ENCODE peak calls at places on chromosome 6, in six cellular contexts. One of them, this sample, is unnamed. For H3K4me1, the result is how much of the 10 kb centered on the place peaks cover.

GRCh38 chr6:152094992-152095592 is 287.6 kb downstream of the ESR1 start:
- DNase-seq in stomach: peak
- DNase-seq in Panc1: peak
- DNase-seq in left ventricle myocardium inferior: peak
- DNase-seq in thoracic aorta: peak
- DNase-seq in vagina: no peak
- DNase-seq in this sample: peak

GRCh38 chr6:116158641-116159040 is 32.7 kb upstream of the COL10A1 start:
- DNase-seq in stomach: no peak
- DNase-seq in Panc1: no peak
- DNase-seq in left ventricle myocardium inferior: no peak
- DNase-seq in thoracic aorta: no peak
- DNase-seq in vagina: no peak
- DNase-seq in this sample: no peak

GRCh38 chr6:125843593-125843992 is 52.8 kb downstream of the NCOA7 start:
- DNase-seq in stomach: no peak
- DNase-seq in Panc1: no peak
- DNase-seq in left ventricle myocardium inferior: no peak
- DNase-seq in thoracic aorta: no peak
- DNase-seq in vagina: no peak
- DNase-seq in this sample: no peak

GRCh38 chr6:26043389-26044139 is 43.7 kb upstream of the HFE start:
- DNase-seq in stomach: peak
- DNase-seq in Panc1: no peak
- DNase-seq in left ventricle myocardium inferior: peak
- DNase-seq in thoracic aorta: no peak
- DNase-seq in vagina: no peak
- DNase-seq in this sample: no peak

GRCh38 chr6:44072959-44073611 is 54.2 kb downstream of the MRPL14 start:
- DNase-seq in stomach: peak
- DNase-seq in Panc1: no peak
- DNase-seq in left ventricle myocardium inferior: peak
- DNase-seq in thoracic aorta: peak
- DNase-seq in vagina: no peak
- DNase-seq in this sample: no peak

GRCh38 chr6:51675551-51676275 is 411.7 kb downstream of the PKHD1 start:
- DNase-seq in stomach: no peak
- DNase-seq in Panc1: no peak
- DNase-seq in left ventricle myocardium inferior: no peak
- DNase-seq in thoracic aorta: no peak
- DNase-seq in vagina: no peak
- DNase-seq in this sample: no peak

GRCh38 chr6:56713285-56713684 is 70.6 kb upstream of the DST start:
- DNase-seq in stomach: peak
- DNase-seq in Panc1: peak
- DNase-seq in left ventricle myocardium inferior: no peak
- DNase-seq in thoracic aorta: peak
- DNase-seq in vagina: no peak
- DNase-seq in this sample: peak

GRCh38 chr6:157760589-157761330 is 62.3 kb upstream of the SNX9 start:
- DNase-seq in stomach: no peak
- DNase-seq in Panc1: peak
- DNase-seq in left ventricle myocardium inferior: no peak
- DNase-seq in thoracic aorta: no peak
- DNase-seq in vagina: no peak
- DNase-seq in this sample: peak

GRCh38 chr6:89239338-89239737 is 22.2 kb upstream of the GABRR1 start:
- DNase-seq in stomach: no peak
- DNase-seq in Panc1: no peak
- DNase-seq in left ventricle myocardium inferior: no peak
- DNase-seq in thoracic aorta: no peak
- DNase-seq in vagina: no peak
- DNase-seq in this sample: no peak

GRCh38 chr6:158759966-158760617 is 59.1 kb downstream of the EZR start:
- DNase-seq in stomach: no peak
- DNase-seq in Panc1: no peak
- DNase-seq in left ventricle myocardium inferior: no peak
- DNase-seq in thoracic aorta: no peak
- DNase-seq in vagina: no peak
- DNase-seq in this sample: no peak

GRCh38 chr6:123805921-123806320 is 2.3 kb downstream of the NKAIN2 start:
- DNase-seq in stomach: no peak
- DNase-seq in Panc1: no peak
- DNase-seq in left ventricle myocardium inferior: no peak
- DNase-seq in thoracic aorta: no peak
- DNase-seq in vagina: no peak
- DNase-seq in this sample: no peak

GRCh38 chr6:56693246-56693607 is 50.5 kb upstream of the DST start:
- DNase-seq in stomach: peak
- DNase-seq in Panc1: no peak
- DNase-seq in left ventricle myocardium inferior: peak
- DNase-seq in thoracic aorta: peak
- DNase-seq in vagina: no peak
- DNase-seq in this sample: no peak

GRCh38 chr6:40719671-40720374 is 132.7 kb upstream of the LRFN2 start:
- DNase-seq in stomach: no peak
- DNase-seq in Panc1: no peak
- DNase-seq in left ventricle myocardium inferior: no peak
- DNase-seq in thoracic aorta: no peak
- DNase-seq in vagina: no peak
- DNase-seq in this sample: no peak

GRCh38 chr6:47446974-47447373 is 30.6 kb upstream of the CD2AP start:
- DNase-seq in stomach: no peak
- DNase-seq in Panc1: no peak
- DNase-seq in left ventricle myocardium inferior: no peak
- DNase-seq in thoracic aorta: no peak
- DNase-seq in vagina: no peak
- DNase-seq in this sample: no peak

GRCh38 chr6:84639396-84639795 is 125.0 kb downstream of the TBX18 start:
- DNase-seq in stomach: no peak
- DNase-seq in Panc1: no peak
- DNase-seq in left ventricle myocardium inferior: no peak
- DNase-seq in thoracic aorta: no peak
- DNase-seq in vagina: no peak
- DNase-seq in this sample: no peak

GRCh38 chr6:44000164-44000842 is 126.9 kb downstream of the MRPL14 start:
- DNase-seq in stomach: no peak
- DNase-seq in Panc1: no peak
- DNase-seq in left ventricle myocardium inferior: no peak
- DNase-seq in thoracic aorta: no peak
- DNase-seq in vagina: no peak
- DNase-seq in this sample: no peak

GRCh38 chr6:136550045-136550329 is 235 bp downstream of the MAP7 start:
- DNase-seq in stomach: no peak
- DNase-seq in Panc1: no peak
- DNase-seq in left ventricle myocardium inferior: peak
- DNase-seq in thoracic aorta: no peak
- DNase-seq in vagina: no peak
- DNase-seq in this sample: no peak

GRCh38 chr6:3648724-3649123 is 102.8 kb downstream of the PXDC1 start:
- DNase-seq in stomach: no peak
- DNase-seq in Panc1: no peak
- DNase-seq in left ventricle myocardium inferior: no peak
- DNase-seq in thoracic aorta: no peak
- DNase-seq in vagina: no peak
- DNase-seq in this sample: no peak

GRCh38 chr6:21738180-21739094 is 144.9 kb downstream of the SOX4 start:
- DNase-seq in stomach: no peak
- DNase-seq in Panc1: no peak
- DNase-seq in left ventricle myocardium inferior: no peak
- DNase-seq in thoracic aorta: no peak
- DNase-seq in vagina: no peak
- DNase-seq in this sample: no peak

GRCh38 chr6:6881438-6882267 is 226.1 kb upstream of the RREB1 start:
- DNase-seq in stomach: no peak
- DNase-seq in Panc1: no peak
- DNase-seq in left ventricle myocardium inferior: no peak
- DNase-seq in thoracic aorta: no peak
- DNase-seq in vagina: no peak
- DNase-seq in this sample: no peak

GRCh38 chr6:21200056-21200870 is 393.3 kb upstream of the SOX4 start:
- DNase-seq in stomach: no peak
- DNase-seq in Panc1: no peak
- DNase-seq in left ventricle myocardium inferior: no peak
- DNase-seq in thoracic aorta: no peak
- DNase-seq in vagina: no peak
- DNase-seq in this sample: no peak

GRCh38 chr6:54085526-54085925 is 25.7 kb upstream of the MLIP start:
- DNase-seq in stomach: no peak
- DNase-seq in Panc1: no peak
- DNase-seq in left ventricle myocardium inferior: no peak
- DNase-seq in thoracic aorta: no peak
- DNase-seq in vagina: no peak
- DNase-seq in this sample: no peak

GRCh38 chr6:132405143-132405915 is 4.1 kb upstream of the MOXD1 start:
- DNase-seq in stomach: no peak
- DNase-seq in Panc1: no peak
- DNase-seq in left ventricle myocardium inferior: no peak
- DNase-seq in thoracic aorta: no peak
- DNase-seq in vagina: no peak
- DNase-seq in this sample: no peak

GRCh38 chr6:45961125-45961524 is 54.5 kb downstream of the CLIC5 start:
- DNase-seq in stomach: no peak
- DNase-seq in Panc1: no peak
- DNase-seq in left ventricle myocardium inferior: no peak
- DNase-seq in thoracic aorta: no peak
- DNase-seq in vagina: no peak
- DNase-seq in this sample: no peak

GRCh38 chr6:87968435-87969278 is 79.0 kb upstream of the SPACA1 start:
- DNase-seq in stomach: peak
- DNase-seq in Panc1: no peak
- DNase-seq in left ventricle myocardium inferior: no peak
- DNase-seq in thoracic aorta: no peak
- DNase-seq in vagina: no peak
- DNase-seq in this sample: no peak

GRCh38 chr6:25053875-25054371 is 118.2 kb upstream of the RIPOR2 start:
- DNase-seq in stomach: no peak
- DNase-seq in Panc1: no peak
- DNase-seq in left ventricle myocardium inferior: no peak
- DNase-seq in thoracic aorta: no peak
- DNase-seq in vagina: no peak
- DNase-seq in this sample: no peak

GRCh38 chr6:143527677-143528076 is 16.2 kb upstream of the FUCA2 start:
- DNase-seq in stomach: no peak
- DNase-seq in Panc1: no peak
- DNase-seq in left ventricle myocardium inferior: no peak
- DNase-seq in thoracic aorta: no peak
- DNase-seq in vagina: no peak
- DNase-seq in this sample: no peak

GRCh38 chr6:134020543-134020942 is 31.9 kb downstream of the SLC2A12 start:
- DNase-seq in stomach: no peak
- DNase-seq in Panc1: no peak
- DNase-seq in left ventricle myocardium inferior: no peak
- DNase-seq in thoracic aorta: no peak
- DNase-seq in vagina: no peak
- DNase-seq in this sample: no peak
- H3K4me3 ChIP-seq in stomach: no peak
- H3K4me3 ChIP-seq in Panc1: no peak
- H3K4me3 ChIP-seq in left ventricle myocardium inferior: no peak
- H3K4me3 ChIP-seq in thoracic aorta: peak
- H3K4me3 ChIP-seq in vagina: no peak
- H3K4me3 ChIP-seq in this sample: no peak

GRCh38 chr6:167827062-167827587 is 414 bp downstream of the AFDN start:
- DNase-seq in stomach: peak
- DNase-seq in Panc1: no peak
- DNase-seq in left ventricle myocardium inferior: peak
- DNase-seq in thoracic aorta: no peak
- DNase-seq in vagina: no peak
- DNase-seq in this sample: no peak
- H3K27ac ChIP-seq in stomach: peak
- H3K27ac ChIP-seq in Panc1: no peak
- H3K27ac ChIP-seq in left ventricle myocardium inferior: peak
- H3K27ac ChIP-seq in thoracic aorta: no peak
- H3K27ac ChIP-seq in vagina: peak
- H3K27ac ChIP-seq in this sample: peak

DNA sequence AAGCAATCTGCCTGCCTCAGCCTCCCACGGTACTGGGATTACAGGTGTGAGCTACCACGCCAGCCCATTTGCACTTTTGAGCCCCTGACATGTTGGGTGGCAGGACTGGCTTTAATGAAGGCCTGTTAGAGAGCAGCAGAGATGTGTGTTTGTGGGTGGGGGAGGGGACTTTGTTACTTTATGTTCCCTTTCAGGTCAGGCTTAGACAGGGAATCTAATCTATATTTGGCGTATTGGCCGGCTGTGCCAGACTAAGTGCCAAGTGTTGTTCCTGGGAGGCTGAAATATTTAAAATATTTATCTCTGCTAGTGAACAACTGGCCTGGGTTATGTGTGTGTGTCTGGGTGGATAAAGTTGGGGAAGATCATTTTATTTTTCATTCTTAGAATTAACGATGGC is 6.1 kb downstream of the GMPR start:
- DNase-seq in stomach: peak
- DNase-seq in Panc1: no peak
- DNase-seq in left ventricle myocardium inferior: peak
- DNase-seq in thoracic aorta: no peak
- DNase-seq in vagina: peak
- DNase-seq in this sample: no peak
- H3K4me1 ChIP-seq in stomach: under half
- H3K4me1 ChIP-seq in Panc1: under half
- H3K4me1 ChIP-seq in left ventricle myocardium inferior: half or more
- H3K4me1 ChIP-seq in thoracic aorta: under half
- H3K4me1 ChIP-seq in vagina: under half
- H3K4me1 ChIP-seq in this sample: under half

GRCh38 chr6:35298625-35299140 is 1.1 kb downstream of the DEF6 start:
- DNase-seq in stomach: no peak
- DNase-seq in Panc1: no peak
- DNase-seq in left ventricle myocardium inferior: no peak
- DNase-seq in thoracic aorta: no peak
- DNase-seq in vagina: no peak
- DNase-seq in this sample: no peak

GRCh38 chr6:35296931-35297330 is 687 bp upstream of the DEF6 start:
- DNase-seq in stomach: no peak
- DNase-seq in Panc1: no peak
- DNase-seq in left ventricle myocardium inferior: no peak
- DNase-seq in thoracic aorta: no peak
- DNase-seq in vagina: no peak
- DNase-seq in this sample: no peak

GRCh38 chr6:35300848-35301247 is 3.2 kb downstream of the DEF6 start:
- DNase-seq in stomach: no peak
- DNase-seq in Panc1: no peak
- DNase-seq in left ventricle myocardium inferior: no peak
- DNase-seq in thoracic aorta: no peak
- DNase-seq in vagina: no peak
- DNase-seq in this sample: no peak

GRCh38 chr6:35297541-35298481 is at the start of gene DEF6:
- DNase-seq in stomach: peak
- DNase-seq in Panc1: peak
- DNase-seq in left ventricle myocardium inferior: peak
- DNase-seq in thoracic aorta: peak
- DNase-seq in vagina: no peak
- DNase-seq in this sample: no peak

DNA sequence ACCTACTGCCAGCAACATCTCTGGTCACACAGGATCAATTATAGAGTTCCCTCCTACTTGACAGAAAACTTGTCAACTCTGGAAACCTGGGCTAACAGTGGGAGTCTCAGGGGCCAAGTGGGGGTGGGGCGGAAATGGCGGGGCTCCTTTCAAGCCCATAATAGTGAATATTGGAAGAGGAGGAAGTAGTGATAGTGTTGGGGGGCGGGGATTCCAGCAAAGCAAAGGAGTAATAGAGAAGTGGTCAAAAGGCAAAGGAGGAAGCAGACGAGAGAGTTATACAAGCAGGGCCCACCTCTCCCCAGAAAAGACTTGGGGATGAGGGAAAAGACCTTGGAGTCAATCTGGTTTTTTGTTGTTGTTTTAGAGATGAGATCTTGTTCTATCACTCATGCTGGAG is 2.1 kb downstream of the DEF6 start:
- DNase-seq in stomach: no peak
- DNase-seq in Panc1: no peak
- DNase-seq in left ventricle myocardium inferior: peak
- DNase-seq in thoracic aorta: no peak
- DNase-seq in vagina: no peak
- DNase-seq in this sample: no peak
- H3K4me3 ChIP-seq in stomach: peak
- H3K4me3 ChIP-seq in Panc1: no peak
- H3K4me3 ChIP-seq in left ventricle myocardium inferior: no peak
- H3K4me3 ChIP-seq in thoracic aorta: peak
- H3K4me3 ChIP-seq in vagina: no peak
- H3K4me3 ChIP-seq in this sample: no peak

This sample was measured in RWPE2.